ENCODE peak calls at places on chromosomes 12 and 14, in four cellular contexts. I is heart left ventricle; Q is CD4-positive, alpha-beta memory T cell; X is kidney. L is an unnamed sample.

GRCh38 chr12:22631863-22632463 is 7.0 kb downstream of the ETNK1 start:
- DNase-seq in I (no peak), Q (peak; percentile 38), X (no peak), L (no peak)

GRCh38 chr12:104985206-104985605 is 910 bp upstream of the NOPCHAP1 start:
- DNase-seq in I (no peak), Q (no peak), X (no peak), L (no peak)

GRCh38 chr12:31235868-31236395 is 90.0 kb downstream of the SINHCAF start:
- DNase-seq in I (no peak), Q (no peak), X (peak; percentile 12), L (no peak)

GRCh38 chr14:72558721-72559120 is 335.2 kb downstream of the DPF3 start:
- DNase-seq in I (no peak), Q (no peak), X (no peak), L (no peak)

GRCh38 chr14:93716002-93716401 is 72.3 kb downstream of the PRIMA1 start:
- DNase-seq in I (no peak), Q (no peak), X (no peak), L (no peak)

GRCh38 chr14:44149597-44149996 is 357.5 kb downstream of the FSCB start:
- DNase-seq in I (no peak), Q (no peak), X (no peak), L (no peak)

GRCh38 chr12:1517007-1517406 is 77.4 kb downstream of the FBXL14 start:
- DNase-seq in I (no peak), Q (no peak), X (no peak), L (no peak)

GRCh38 chr14:23887536-23887935 is 66.0 kb upstream of the DHRS4 start:
- DNase-seq in I (no peak), Q (no peak), X (no peak), L (no peak)

GRCh38 chr12:68286396-68286795 is 33.0 kb upstream of the IL22 start:
- DNase-seq in I (no peak), Q (no peak), X (no peak), L (no peak)

GRCh38 chr12:127268121-127268520 is 998.8 kb upstream of the TMEM132C start:
- DNase-seq in I (no peak), Q (no peak), X (no peak), L (no peak)

GRCh38 chr12:104604070-104604994 is 147.6 kb downstream of the CHST11 start:
- DNase-seq in I (peak; percentile 75), Q (peak; percentile 50), X (peak; percentile 89), L (peak; percentile 83)

GRCh38 chr12:100498141-100498540 is 24.5 kb downstream of the NR1H4 start:
- DNase-seq in I (no peak), Q (no peak), X (no peak), L (no peak)

GRCh38 chr12:104790296-104791125 is 167.6 kb downstream of the SLC41A2 start:
- DNase-seq in I (peak; percentile 78), Q (peak; percentile 16), X (peak; percentile 82), L (peak; percentile 76)

GRCh38 chr14:50714452-50715073 is 46.5 kb upstream of the SAV1 start:
- DNase-seq in I (no peak), Q (peak; percentile 14), X (no peak), L (no peak)

GRCh38 chr12:3641428-3641883 is 111.5 kb downstream of the CRACR2A start:
- DNase-seq in I (no peak), Q (no peak), X (no peak), L (no peak)

GRCh38 chr14:103909531-103910261 is 18.6 kb upstream of the TDRD9 start:
- DNase-seq in I (no peak), Q (no peak), X (peak; percentile 77), L (peak; percentile 41)

GRCh38 chr12:47870175-47870781 is 34.5 kb downstream of the VDR start:
- DNase-seq in I (no peak), Q (no peak), X (no peak), L (no peak)

GRCh38 chr12:11941601-11942360 is 129.0 kb upstream of the BCL2L14 start:
- DNase-seq in I (no peak), Q (no peak), X (no peak), L (no peak)

GRCh38 chr14:90168425-90169105 is 87.8 kb upstream of the PSMC1 start:
- DNase-seq in I (no peak), Q (no peak), X (no peak), L (no peak)

GRCh38 chr14:61941421-61941805 is 179.2 kb downstream of the SNAPC1 start:
- DNase-seq in I (no peak), Q (no peak), X (no peak), L (no peak)

GRCh38 chr12:50099302-50100008 is 4.4 kb upstream of the GPD1 start:
- DNase-seq in I (no peak), Q (no peak), X (no peak), L (no peak)

GRCh38 chr14:76919431-76919810 is 93.2 kb downstream of the LRRC74A start:
- DNase-seq in I (no peak), Q (no peak), X (no peak), L (no peak)

GRCh38 chr14:51884086-51884927 is 23.9 kb downstream of the GNG2 start:
- DNase-seq in I (no peak), Q (no peak), X (no peak), L (no peak)

GRCh38 chr12:108090107-108090899 is 38.8 kb upstream of the WSCD2 start:
- DNase-seq in I (no peak), Q (no peak), X (no peak), L (no peak)

GRCh38 chr12:69388371-69388770 is 28.8 kb downstream of the YEATS4 start:
- DNase-seq in I (no peak), Q (peak; percentile 4), X (no peak), L (no peak)

GRCh38 chr12:119179335-119180021 is 747 bp downstream of the HSPB8 start:
- DNase-seq in I (peak; percentile 67), Q (no peak), X (no peak), L (no peak)
- H3K9me3 ChIP-seq in I (no peaks in the 10 kb centered on the region), Q (no peaks in the 10 kb centered on the region), X (no peaks in the 10 kb centered on the region), L (no peaks in the 10 kb centered on the region)

GRCh38 chr14:28020112-28020511 is 746.5 kb upstream of the FOXG1 start:
- DNase-seq in I (no peak), Q (no peak), X (no peak), L (no peak)
- H3K9me3 ChIP-seq in I (peaks cover 7% of the 10 kb centered on the region), Q (peaks cover 3% of the 10 kb centered on the region), X (no peaks in the 10 kb centered on the region), L (no peaks in the 10 kb centered on the region)

GRCh38 chr14:40618225-40618898 is 988.3 kb upstream of the LRFN5 start:
- DNase-seq in I (no peak), Q (no peak), X (no peak), L (no peak)

GRCh38 chr14:40616579-40616978 is 990.1 kb upstream of the LRFN5 start:
- DNase-seq in I (no peak), Q (no peak), X (no peak), L (no peak)
- H3K9me3 ChIP-seq in I (no peaks in the 10 kb centered on the region), Q (no peaks in the 10 kb centered on the region), X (no peaks in the 10 kb centered on the region), L (no peaks in the 10 kb centered on the region)

GRCh38 chr12:132951649-132952048 is 4.5 kb downstream of the ZNF605 start:
- DNase-seq in I (no peak), Q (no peak), X (no peak), L (no peak)

GRCh38 chr12:132953163-132953425 is 3.0 kb downstream of the ZNF605 start:
- DNase-seq in I (no peak), Q (no peak), X (no peak), L (no peak)

GRCh38 chr12:132949936-132950837 is 5.9 kb downstream of the ZNF605 start:
- DNase-seq in I (no peak), Q (no peak), X (no peak), L (no peak)

GRCh38 chr12:132952371-132953162 is 3.5 kb downstream of the ZNF605 start:
- DNase-seq in I (no peak), Q (no peak), X (no peak), L (no peak)

DNA sequence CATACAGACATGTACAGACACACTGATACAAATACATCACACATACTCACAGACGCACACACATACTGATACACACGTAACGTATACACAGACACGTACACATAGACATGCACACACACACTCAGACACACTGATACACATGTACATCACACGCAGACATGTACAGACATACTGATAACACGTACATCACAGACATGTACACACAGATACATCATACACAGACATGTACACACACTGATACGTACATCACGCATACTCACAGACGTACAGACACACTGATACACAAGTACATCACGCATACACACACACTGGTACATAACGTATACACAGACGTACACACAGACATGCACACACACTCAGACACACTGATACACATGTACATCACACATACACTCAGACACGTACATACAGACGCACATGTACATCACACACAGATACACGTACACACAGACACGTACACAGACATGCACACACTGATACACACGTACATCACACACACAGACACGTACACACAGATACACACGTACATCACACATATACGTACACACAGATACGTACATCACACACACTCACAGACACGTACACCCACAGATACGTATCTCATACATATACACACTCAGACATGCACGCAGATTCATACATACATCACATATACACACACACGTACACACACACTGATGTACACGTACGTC is 5.1 kb downstream of the ZNF605 start:
- DNase-seq in I (no peak), Q (no peak), X (no peak), L (no peak)
- H3K9me3 ChIP-seq in I (peaks cover 69% of the 10 kb centered on the region), Q (peaks cover 18% of the 10 kb centered on the region), X (peaks cover 40% of the 10 kb centered on the region), L (peaks cover 33% of the 10 kb centered on the region)

GRCh38 chr12:133202493-133203343 is 21.4 kb downstream of the ZNF268 start:
- DNase-seq in I (no peak), Q (no peak), X (no peak), L (no peak)

GRCh38 chr12:133206390-133206789 is 25.1 kb downstream of the ZNF268 start:
- DNase-seq in I (no peak), Q (no peak), X (no peak), L (no peak)

GRCh38 chr12:133203344-133204263 is 22.3 kb downstream of the ZNF268 start:
- DNase-seq in I (no peak), Q (no peak), X (no peak), L (no peak)

GRCh38 chr12:133201888-133202287 is 20.6 kb downstream of the ZNF268 start:
- DNase-seq in I (no peak), Q (no peak), X (no peak), L (no peak)

DNA sequence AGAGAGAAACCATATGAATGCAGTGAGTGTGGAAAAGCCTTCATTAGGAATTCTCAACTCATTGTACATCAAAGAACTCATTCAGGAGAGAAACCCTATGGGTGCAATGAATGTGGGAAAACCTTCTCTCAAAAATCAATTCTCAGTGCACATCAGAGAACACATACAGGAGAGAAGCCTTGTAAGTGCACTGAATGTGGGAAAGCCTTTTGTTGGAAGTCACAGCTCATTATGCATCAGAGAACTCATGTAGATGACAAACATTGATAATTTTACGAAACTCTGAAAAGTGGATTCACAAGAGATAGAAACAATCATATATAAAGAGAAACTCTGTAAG is 22.9 kb downstream of the ZNF268 start:
- DNase-seq in I (no peak), Q (no peak), X (no peak), L (no peak)
- H3K9me3 ChIP-seq in I (peaks cover 97% of the 10 kb centered on the region), Q (peaks cover 82% of the 10 kb centered on the region), X (peaks cover 86% of the 10 kb centered on the region), L (peaks cover 95% of the 10 kb centered on the region)

GRCh38 chr14:95348395-95349080 is 28.8 kb upstream of the CLMN start:
- DNase-seq in I (no peak), Q (no peak), X (no peak), L (no peak)
- H3K9me3 ChIP-seq in I (no peaks in the 10 kb centered on the region), Q (no peaks in the 10 kb centered on the region), X (no peaks in the 10 kb centered on the region), L (no peaks in the 10 kb centered on the region)

DNA sequence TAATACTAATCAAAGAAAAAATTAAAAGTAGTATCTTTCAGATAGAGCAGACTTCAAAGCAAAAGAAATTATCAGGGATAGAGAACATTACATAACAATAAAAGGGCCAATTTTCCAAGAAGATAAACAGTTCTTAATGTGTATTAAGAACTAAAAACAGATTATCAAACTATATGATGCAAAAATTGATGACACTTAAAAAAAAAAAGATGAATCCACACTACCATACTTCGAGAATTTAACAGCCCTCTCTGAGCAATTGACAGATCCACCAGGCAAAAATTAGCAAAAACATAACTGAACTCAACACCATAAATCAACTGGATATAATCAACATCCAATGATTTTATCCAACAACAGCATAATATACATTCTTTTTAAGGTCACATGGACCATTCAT is 686.5 kb downstream of the LRFN5 start:
- DNase-seq in I (no peak), Q (no peak), X (no peak), L (no peak)
- H3K9me3 ChIP-seq in I (no peaks in the 10 kb centered on the region), Q (no peaks in the 10 kb centered on the region), X (no peaks in the 10 kb centered on the region), L (no peaks in the 10 kb centered on the region)